ENCODE peak calls at places on chromosomes 3 and 15, in five cellular contexts. One of them, this sample, is unnamed.

GRCh38 chr3:39255503-39256325 is 24.1 kb downstream of the CX3CR1 start:
- DNase-seq in B cell: peak
- DNase-seq in DMS53: no peak
- DNase-seq in stimulated activated CD4-positive, alpha-beta T cell treated with anti-CD3 and anti-CD28 coated beads, Interleukin-4, amount 100 ng/mL, for 1 hour: no peak
- DNase-seq in T-helper 17 cell: no peak
- DNase-seq in this sample: no peak

GRCh38 chr3:160941885-160942494 is 163.2 kb downstream of the B3GALNT1 start:
- DNase-seq in B cell: peak
- DNase-seq in DMS53: no peak
- DNase-seq in stimulated activated CD4-positive, alpha-beta T cell treated with anti-CD3 and anti-CD28 coated beads, Interleukin-4, amount 100 ng/mL, for 1 hour: peak
- DNase-seq in T-helper 17 cell: no peak
- DNase-seq in this sample: no peak

GRCh38 chr15:46617507-46617906 is 982.7 kb downstream of the SQOR start:
- DNase-seq in B cell: no peak
- DNase-seq in DMS53: no peak
- DNase-seq in stimulated activated CD4-positive, alpha-beta T cell treated with anti-CD3 and anti-CD28 coated beads, Interleukin-4, amount 100 ng/mL, for 1 hour: no peak
- DNase-seq in T-helper 17 cell: no peak
- DNase-seq in this sample: no peak

GRCh38 chr15:70539409-70539808 is 223.9 kb downstream of the UACA start:
- DNase-seq in B cell: no peak
- DNase-seq in DMS53: no peak
- DNase-seq in stimulated activated CD4-positive, alpha-beta T cell treated with anti-CD3 and anti-CD28 coated beads, Interleukin-4, amount 100 ng/mL, for 1 hour: no peak
- DNase-seq in T-helper 17 cell: no peak
- DNase-seq in this sample: no peak

GRCh38 chr3:154427685-154428291 is 2.2 kb downstream of the GPR149 start:
- DNase-seq in B cell: no peak
- DNase-seq in DMS53: peak
- DNase-seq in stimulated activated CD4-positive, alpha-beta T cell treated with anti-CD3 and anti-CD28 coated beads, Interleukin-4, amount 100 ng/mL, for 1 hour: no peak
- DNase-seq in T-helper 17 cell: no peak
- DNase-seq in this sample: peak

GRCh38 chr3:157438371-157438735 is 1.7 kb downstream of the PTX3 start:
- DNase-seq in B cell: no peak
- DNase-seq in DMS53: peak
- DNase-seq in stimulated activated CD4-positive, alpha-beta T cell treated with anti-CD3 and anti-CD28 coated beads, Interleukin-4, amount 100 ng/mL, for 1 hour: no peak
- DNase-seq in T-helper 17 cell: no peak
- DNase-seq in this sample: no peak

GRCh38 chr3:129654126-129654525 is 47.6 kb upstream of the PLXND1 start:
- DNase-seq in B cell: no peak
- DNase-seq in DMS53: no peak
- DNase-seq in stimulated activated CD4-positive, alpha-beta T cell treated with anti-CD3 and anti-CD28 coated beads, Interleukin-4, amount 100 ng/mL, for 1 hour: no peak
- DNase-seq in T-helper 17 cell: no peak
- DNase-seq in this sample: no peak

GRCh38 chr3:58004972-58005371 is 3.2 kb upstream of the FLNB start:
- DNase-seq in B cell: no peak
- DNase-seq in DMS53: no peak
- DNase-seq in stimulated activated CD4-positive, alpha-beta T cell treated with anti-CD3 and anti-CD28 coated beads, Interleukin-4, amount 100 ng/mL, for 1 hour: no peak
- DNase-seq in T-helper 17 cell: no peak
- DNase-seq in this sample: no peak

GRCh38 chr15:31328425-31328998 is 1.9 kb downstream of the KLF13 start:
- DNase-seq in B cell: peak
- DNase-seq in DMS53: peak
- DNase-seq in stimulated activated CD4-positive, alpha-beta T cell treated with anti-CD3 and anti-CD28 coated beads, Interleukin-4, amount 100 ng/mL, for 1 hour: peak
- DNase-seq in T-helper 17 cell: peak
- DNase-seq in this sample: no peak

GRCh38 chr3:169562988-169563774 is 100.3 kb downstream of the MECOM start:
- DNase-seq in B cell: no peak
- DNase-seq in DMS53: peak
- DNase-seq in stimulated activated CD4-positive, alpha-beta T cell treated with anti-CD3 and anti-CD28 coated beads, Interleukin-4, amount 100 ng/mL, for 1 hour: no peak
- DNase-seq in T-helper 17 cell: no peak
- DNase-seq in this sample: no peak

GRCh38 chr3:162602619-162603018 is 1106.0 kb downstream of the OTOL1 start:
- DNase-seq in B cell: no peak
- DNase-seq in DMS53: peak
- DNase-seq in stimulated activated CD4-positive, alpha-beta T cell treated with anti-CD3 and anti-CD28 coated beads, Interleukin-4, amount 100 ng/mL, for 1 hour: no peak
- DNase-seq in T-helper 17 cell: no peak
- DNase-seq in this sample: no peak

GRCh38 chr3:8328971-8329370 is 172.7 kb upstream of the LMCD1 start:
- DNase-seq in B cell: no peak
- DNase-seq in DMS53: no peak
- DNase-seq in stimulated activated CD4-positive, alpha-beta T cell treated with anti-CD3 and anti-CD28 coated beads, Interleukin-4, amount 100 ng/mL, for 1 hour: no peak
- DNase-seq in T-helper 17 cell: no peak
- DNase-seq in this sample: no peak

GRCh38 chr3:41073190-41073589 is 126.1 kb upstream of the CTNNB1 start:
- DNase-seq in B cell: no peak
- DNase-seq in DMS53: no peak
- DNase-seq in stimulated activated CD4-positive, alpha-beta T cell treated with anti-CD3 and anti-CD28 coated beads, Interleukin-4, amount 100 ng/mL, for 1 hour: no peak
- DNase-seq in T-helper 17 cell: no peak
- DNase-seq in this sample: no peak

GRCh38 chr3:37863949-37864822 is 2.5 kb downstream of the CTDSPL start:
- DNase-seq in B cell: no peak
- DNase-seq in DMS53: peak
- DNase-seq in stimulated activated CD4-positive, alpha-beta T cell treated with anti-CD3 and anti-CD28 coated beads, Interleukin-4, amount 100 ng/mL, for 1 hour: no peak
- DNase-seq in T-helper 17 cell: no peak
- DNase-seq in this sample: no peak

GRCh38 chr15:67931861-67932260 is 92.0 kb upstream of the RNU6-1 start:
- DNase-seq in B cell: no peak
- DNase-seq in DMS53: peak
- DNase-seq in stimulated activated CD4-positive, alpha-beta T cell treated with anti-CD3 and anti-CD28 coated beads, Interleukin-4, amount 100 ng/mL, for 1 hour: no peak
- DNase-seq in T-helper 17 cell: no peak
- DNase-seq in this sample: no peak

GRCh38 chr3:73665317-73665716 is 40.6 kb upstream of the PDZRN3 start:
- DNase-seq in B cell: no peak
- DNase-seq in DMS53: no peak
- DNase-seq in stimulated activated CD4-positive, alpha-beta T cell treated with anti-CD3 and anti-CD28 coated beads, Interleukin-4, amount 100 ng/mL, for 1 hour: no peak
- DNase-seq in T-helper 17 cell: no peak
- DNase-seq in this sample: no peak

GRCh38 chr15:62211348-62211747 is 46.3 kb upstream of the C2CD4B start:
- DNase-seq in B cell: no peak
- DNase-seq in DMS53: no peak
- DNase-seq in stimulated activated CD4-positive, alpha-beta T cell treated with anti-CD3 and anti-CD28 coated beads, Interleukin-4, amount 100 ng/mL, for 1 hour: no peak
- DNase-seq in T-helper 17 cell: no peak
- DNase-seq in this sample: no peak

GRCh38 chr3:29261119-29261518 is 19.8 kb upstream of the RBMS3 start:
- DNase-seq in B cell: no peak
- DNase-seq in DMS53: no peak
- DNase-seq in stimulated activated CD4-positive, alpha-beta T cell treated with anti-CD3 and anti-CD28 coated beads, Interleukin-4, amount 100 ng/mL, for 1 hour: no peak
- DNase-seq in T-helper 17 cell: no peak
- DNase-seq in this sample: no peak

GRCh38 chr3:77041756-77042155 is 1.9 kb downstream of the ROBO2 start:
- DNase-seq in B cell: no peak
- DNase-seq in DMS53: no peak
- DNase-seq in stimulated activated CD4-positive, alpha-beta T cell treated with anti-CD3 and anti-CD28 coated beads, Interleukin-4, amount 100 ng/mL, for 1 hour: no peak
- DNase-seq in T-helper 17 cell: no peak
- DNase-seq in this sample: no peak

GRCh38 chr3:184659797-184660301 is 52.0 kb downstream of the MAGEF1 start:
- DNase-seq in B cell: no peak
- DNase-seq in DMS53: peak
- DNase-seq in stimulated activated CD4-positive, alpha-beta T cell treated with anti-CD3 and anti-CD28 coated beads, Interleukin-4, amount 100 ng/mL, for 1 hour: no peak
- DNase-seq in T-helper 17 cell: no peak
- DNase-seq in this sample: no peak

GRCh38 chr15:83971967-83972366 is 263.6 kb upstream of the GOLGA6L4 start:
- DNase-seq in B cell: no peak
- DNase-seq in DMS53: no peak
- DNase-seq in stimulated activated CD4-positive, alpha-beta T cell treated with anti-CD3 and anti-CD28 coated beads, Interleukin-4, amount 100 ng/mL, for 1 hour: no peak
- DNase-seq in T-helper 17 cell: no peak
- DNase-seq in this sample: no peak

GRCh38 chr15:86021281-86022264 is 58.1 kb upstream of the AGBL1 start:
- DNase-seq in B cell: no peak
- DNase-seq in DMS53: no peak
- DNase-seq in stimulated activated CD4-positive, alpha-beta T cell treated with anti-CD3 and anti-CD28 coated beads, Interleukin-4, amount 100 ng/mL, for 1 hour: no peak
- DNase-seq in T-helper 17 cell: no peak
- DNase-seq in this sample: no peak

GRCh38 chr15:98899266-98900021 is 108.1 kb downstream of the PGPEP1L start:
- DNase-seq in B cell: no peak
- DNase-seq in DMS53: no peak
- DNase-seq in stimulated activated CD4-positive, alpha-beta T cell treated with anti-CD3 and anti-CD28 coated beads, Interleukin-4, amount 100 ng/mL, for 1 hour: no peak
- DNase-seq in T-helper 17 cell: no peak
- DNase-seq in this sample: no peak

GRCh38 chr15:73284073-73284472 is 84.7 kb downstream of the HCN4 start:
- DNase-seq in B cell: no peak
- DNase-seq in DMS53: peak
- DNase-seq in stimulated activated CD4-positive, alpha-beta T cell treated with anti-CD3 and anti-CD28 coated beads, Interleukin-4, amount 100 ng/mL, for 1 hour: no peak
- DNase-seq in T-helper 17 cell: no peak
- DNase-seq in this sample: no peak

GRCh38 chr15:38768970-38769369 is 204.4 kb upstream of the RASGRP1 start:
- DNase-seq in B cell: no peak
- DNase-seq in DMS53: no peak
- DNase-seq in stimulated activated CD4-positive, alpha-beta T cell treated with anti-CD3 and anti-CD28 coated beads, Interleukin-4, amount 100 ng/mL, for 1 hour: no peak
- DNase-seq in T-helper 17 cell: no peak
- DNase-seq in this sample: no peak

GRCh38 chr3:107993771-107994170 is 97.1 kb downstream of the CD47 start:
- DNase-seq in B cell: no peak
- DNase-seq in DMS53: no peak
- DNase-seq in stimulated activated CD4-positive, alpha-beta T cell treated with anti-CD3 and anti-CD28 coated beads, Interleukin-4, amount 100 ng/mL, for 1 hour: no peak
- DNase-seq in T-helper 17 cell: no peak
- DNase-seq in this sample: no peak

GRCh38 chr3:123076496-123077418 is 9.9 kb downstream of the PDIA5 start:
- DNase-seq in B cell: no peak
- DNase-seq in DMS53: no peak
- DNase-seq in stimulated activated CD4-positive, alpha-beta T cell treated with anti-CD3 and anti-CD28 coated beads, Interleukin-4, amount 100 ng/mL, for 1 hour: no peak
- DNase-seq in T-helper 17 cell: no peak
- DNase-seq in this sample: peak

GRCh38 chr3:99211309-99211708 is 309.8 kb upstream of the DCBLD2 start:
- DNase-seq in B cell: no peak
- DNase-seq in DMS53: no peak
- DNase-seq in stimulated activated CD4-positive, alpha-beta T cell treated with anti-CD3 and anti-CD28 coated beads, Interleukin-4, amount 100 ng/mL, for 1 hour: no peak
- DNase-seq in T-helper 17 cell: no peak
- DNase-seq in this sample: no peak

GRCh38 chr3:84292113-84292512 is 666.7 kb upstream of the CADM2 start:
- DNase-seq in B cell: no peak
- DNase-seq in DMS53: no peak
- DNase-seq in stimulated activated CD4-positive, alpha-beta T cell treated with anti-CD3 and anti-CD28 coated beads, Interleukin-4, amount 100 ng/mL, for 1 hour: no peak
- DNase-seq in T-helper 17 cell: no peak
- DNase-seq in this sample: no peak